ENCODE peak calls at places on chromosomes 2 and 18, in seven cellular contexts. E, N, G, W, U, Q and Z are unnamed samples.

GRCh38 chr18:78900938-78901909 is 78.4 kb upstream of the SALL3 start:
- DNase-seq in E (no peak), N (no peak), G (no peak), W (no peak), U (no peak), Q (no peak), Z (no peak)

GRCh38 chr2:236336575-236337464 is 72.6 kb upstream of the ASB18 start:
- DNase-seq in E (no peak), N (no peak), G (no peak), W (no peak), U (no peak), Q (no peak), Z (no peak)

GRCh38 chr2:226184940-226185575 is 614.6 kb downstream of the IRS1 start:
- DNase-seq in E (peak; percentile 79), N (no peak), G (peak; percentile 14), W (no peak), U (peak; percentile 29), Q (no peak), Z (no peak)

GRCh38 chr2:241234066-241234790 is 45.8 kb downstream of the ANO7 start:
- DNase-seq in E (no peak), N (no peak), G (no peak), W (no peak), U (no peak), Q (no peak), Z (no peak)

GRCh38 chr2:127581516-127582490 is 46.3 kb downstream of the MYO7B start:
- DNase-seq in E (no peak), N (no peak), G (no peak), W (no peak), U (no peak), Q (no peak), Z (no peak)

GRCh38 chr2:106280224-106280623 is 86.1 kb upstream of the UXS1 start:
- DNase-seq in E (no peak), N (no peak), G (no peak), W (no peak), U (no peak), Q (no peak), Z (no peak)

GRCh38 chr2:4827836-4828235 is 864.3 kb upstream of the SOX11 start:
- DNase-seq in E (no peak), N (no peak), G (no peak), W (peak; percentile 35), U (no peak), Q (no peak), Z (no peak)

GRCh38 chr2:207467716-207468347 is 61.9 kb upstream of the CREB1 start:
- DNase-seq in E (peak; percentile 89), N (no peak), G (no peak), W (no peak), U (peak; percentile 63), Q (no peak), Z (no peak)

GRCh38 chr2:234175649-234176048 is 125.1 kb downstream of the SPP2 start:
- DNase-seq in E (no peak), N (no peak), G (no peak), W (no peak), U (no peak), Q (no peak), Z (no peak)

GRCh38 chr2:177180269-177181021 is 32.1 kb upstream of the HNRNPA3 start:
- DNase-seq in E (no peak), N (no peak), G (no peak), W (peak; percentile 29), U (no peak), Q (no peak), Z (no peak)

GRCh38 chr2:29726976-29727375 is 194.4 kb downstream of the ALK start:
- DNase-seq in E (no peak), N (no peak), G (no peak), W (no peak), U (no peak), Q (no peak), Z (no peak)

GRCh38 chr2:191115391-191115790 is 35.4 kb downstream of the STAT4 start:
- DNase-seq in E (no peak), N (no peak), G (no peak), W (no peak), U (no peak), Q (no peak), Z (no peak)

GRCh38 chr2:106561356-106561755 is 74.2 kb downstream of the CD8B2 start:
- DNase-seq in E (no peak), N (no peak), G (peak; percentile 69), W (no peak), U (no peak), Q (no peak), Z (no peak)

GRCh38 chr2:39455826-39456225 is 18.7 kb upstream of the MAP4K3 start:
- DNase-seq in E (no peak), N (no peak), G (no peak), W (peak; percentile 47), U (no peak), Q (no peak), Z (no peak)

GRCh38 chr2:134466141-134466540 is 212.3 kb downstream of the MGAT5 start:
- DNase-seq in E (no peak), N (no peak), G (no peak), W (peak; percentile 55), U (no peak), Q (peak; percentile 54), Z (no peak)

GRCh38 chr2:96874099-96874831 is 4.4 kb upstream of the SEMA4C start:
- DNase-seq in E (no peak), N (no peak), G (no peak), W (no peak), U (no peak), Q (no peak), Z (no peak)

GRCh38 chr18:13989209-13989608 is 73.9 kb upstream of the MC2R start:
- DNase-seq in E (no peak), N (no peak), G (no peak), W (no peak), U (no peak), Q (no peak), Z (no peak)

GRCh38 chr2:181104512-181105121 is 124.2 kb downstream of the UBE2E3 start:
- DNase-seq in E (peak; percentile 86), N (no peak), G (no peak), W (peak; percentile 81), U (peak; percentile 46), Q (peak; percentile 51), Z (no peak)

GRCh38 chr2:219533930-219534661 is 9.5 kb downstream of the CHPF start:
- DNase-seq in E (no peak), N (no peak), G (no peak), W (no peak), U (no peak), Q (no peak), Z (no peak)

GRCh38 chr2:16391986-16392385 is 273.6 kb downstream of the CYRIA start:
- DNase-seq in E (no peak), N (no peak), G (no peak), W (no peak), U (no peak), Q (no peak), Z (no peak)

GRCh38 chr2:8857709-8858108 is 20.3 kb upstream of the KIDINS220 start:
- DNase-seq in E (no peak), N (no peak), G (no peak), W (no peak), U (no peak), Q (no peak), Z (no peak)

DNA sequence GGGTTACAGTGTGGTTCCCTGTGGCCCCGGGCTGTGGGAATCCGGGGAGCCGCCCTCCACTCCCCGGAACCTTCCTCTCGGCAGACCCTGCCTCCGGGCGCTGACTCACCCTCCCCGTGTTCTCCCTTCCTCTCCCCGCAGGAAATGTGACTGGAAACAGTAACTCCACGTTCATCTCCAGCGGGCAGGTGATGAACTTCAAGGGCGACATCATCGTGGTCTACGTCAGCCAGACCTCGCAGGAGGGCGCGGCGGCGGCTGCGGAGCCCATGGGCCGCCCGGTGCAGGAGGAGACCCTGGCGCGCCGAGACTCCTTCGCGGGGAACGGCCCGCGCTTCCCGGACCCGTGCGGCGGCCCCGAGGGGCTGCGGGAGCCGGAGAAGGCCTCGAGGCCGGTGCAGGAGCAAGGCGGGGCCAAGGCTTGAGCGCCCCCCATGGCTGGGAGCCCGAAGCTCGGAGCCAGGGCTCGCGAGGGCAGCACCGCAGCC is 59.5 kb downstream of the TNFRSF11A start:
- DNase-seq in E (no peak), N (no peak), G (no peak), W (peak; percentile 94), U (no peak), Q (no peak), Z (no peak)
- H3K4me3 ChIP-seq in E (no peak overlapping the region), N (peak overlapping the region; percentile 28), G (peak overlapping the region; percentile 61), W (no peak overlapping the region), U (peak overlapping the region; percentile 20), Q (no peak overlapping the region), Z (no peak overlapping the region)

DNA sequence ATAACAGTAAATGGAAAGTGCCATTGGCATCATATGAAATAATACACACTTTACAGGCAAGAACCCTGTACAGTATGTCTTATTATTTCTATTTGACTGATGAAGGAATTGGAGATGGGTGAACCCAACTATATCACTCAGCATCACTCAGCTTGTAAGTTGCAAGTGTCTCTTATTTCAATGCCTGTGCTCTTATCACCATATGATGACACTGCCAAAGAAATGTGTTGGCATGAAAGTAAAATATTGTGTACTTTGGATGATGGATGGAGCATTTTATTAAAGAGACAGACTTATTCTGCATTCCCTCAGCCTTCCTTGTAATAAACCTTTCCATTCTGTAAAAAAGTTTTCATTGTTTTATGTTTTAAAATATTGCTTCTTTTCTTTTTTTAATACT is 927.5 kb upstream of the VRK2 start:
- DNase-seq in E (no peak), N (no peak), G (no peak), W (no peak), U (no peak), Q (no peak), Z (no peak)
- H3K9me3 ChIP-seq in E (no peaks in the 10 kb centered on the region), N (no peaks in the 10 kb centered on the region), G (peaks cover 8% of the 10 kb centered on the region), W (no peaks in the 10 kb centered on the region), U (no peaks in the 10 kb centered on the region), Q (no peaks in the 10 kb centered on the region), Z (no peaks in the 10 kb centered on the region)

DNA sequence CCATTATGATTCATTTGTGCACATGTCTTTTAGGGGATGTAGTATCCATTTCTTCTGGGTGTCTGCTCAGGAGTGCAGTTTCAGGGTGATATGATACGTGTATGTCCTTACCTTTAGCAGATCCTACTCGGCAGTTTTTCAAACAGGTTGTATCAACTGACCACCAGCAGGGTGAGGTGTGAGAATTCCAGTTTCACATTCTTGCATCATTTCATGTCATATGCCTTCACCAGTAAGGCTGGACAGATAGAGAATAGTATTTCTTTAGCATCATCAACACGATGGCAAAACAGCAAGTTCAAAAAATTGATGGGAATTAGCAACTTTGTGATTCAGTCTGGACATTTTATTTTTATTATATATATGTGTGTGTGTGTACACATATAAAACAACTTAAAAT is 230.0 kb upstream of the TPO start:
- DNase-seq in E (no peak), N (no peak), G (no peak), W (no peak), U (no peak), Q (peak; percentile 26), Z (no peak)
- TF ChIP-seq CTCF in E (no peak), N (no peak), G (no peak), W (no peak), U (no peak), Q (no peak), Z (no peak)

DNA sequence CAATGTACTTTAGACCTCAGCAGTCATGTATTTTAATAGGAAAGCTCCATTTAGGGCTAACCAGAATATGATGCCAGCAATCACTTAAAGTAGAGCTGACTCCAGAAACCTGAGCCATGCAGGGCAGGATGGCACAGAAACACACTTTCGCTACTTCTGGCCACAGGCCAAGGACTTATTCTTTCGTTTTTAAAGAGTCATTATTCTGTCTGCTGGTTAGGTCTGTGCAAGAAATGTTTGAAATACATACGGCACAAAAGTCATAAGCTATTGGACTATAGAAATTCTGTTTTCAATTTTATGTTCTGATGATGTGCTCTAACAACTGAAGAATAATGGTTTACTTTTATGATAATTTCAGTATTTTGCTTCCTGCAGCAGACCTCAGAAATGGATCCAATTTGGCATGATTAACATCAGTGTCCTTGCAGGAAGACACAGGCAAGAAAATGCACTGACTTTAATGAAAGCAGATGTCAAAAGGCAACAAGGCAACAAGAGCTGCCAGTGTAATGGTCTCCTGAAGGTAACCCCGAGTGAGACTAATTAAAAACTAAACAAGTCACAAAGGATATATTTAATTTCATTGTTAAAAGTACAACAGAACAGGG is 114.4 kb upstream of the CHRNA1 start:
- DNase-seq in E (peak; percentile 76), N (no peak), G (no peak), W (peak; percentile 50), U (no peak), Q (no peak), Z (no peak)
- H3K4me3 ChIP-seq in E (peak overlapping the region; percentile 50), N (peak overlapping the region; percentile 38), G (peak overlapping the region; percentile 52), W (peak overlapping the region; percentile 55), U (peak overlapping the region; percentile 47), Q (no peak overlapping the region), Z (peak overlapping the region; percentile 27)